ENCODE peak calls at places on chromosome 14, in six cellular contexts. O, X, I, E, A and D are unnamed samples.

GRCh38 chr14:74394549-74394948 is 31.5 kb downstream of the SYNDIG1L start:
- DNase-seq in O (no peak), X (no peak), I (no peak), E (no peak), A (no peak), D (no peak)

GRCh38 chr14:100865682-100866591 is 37.6 kb downstream of the RTL1 start:
- DNase-seq in O (peak), X (no peak), I (no peak), E (peak), A (no peak), D (no peak)

GRCh38 chr14:75340921-75341320 is 62.3 kb downstream of the FOS start:
- DNase-seq in O (peak), X (no peak), I (no peak), E (peak), A (no peak), D (no peak)

GRCh38 chr14:77707355-77707723 is 484 bp downstream of the ALKBH1 start:
- DNase-seq in O (no peak), X (peak), I (no peak), E (peak), A (peak), D (peak)

GRCh38 chr14:87131879-87132278 is 861.1 kb downstream of the GALC start:
- DNase-seq in O (no peak), X (no peak), I (no peak), E (no peak), A (no peak), D (no peak)

GRCh38 chr14:103103461-103104388 is 9.2 kb downstream of the EXOC3L4 start:
- DNase-seq in O (no peak), X (no peak), I (no peak), E (peak), A (no peak), D (no peak)

GRCh38 chr14:73913256-73913655 is 26.6 kb downstream of the ZNF410 start:
- DNase-seq in O (no peak), X (no peak), I (no peak), E (no peak), A (no peak), D (no peak)

GRCh38 chr14:98218213-98218612 is 1053.8 kb downstream of the BCL11B start:
- DNase-seq in O (no peak), X (no peak), I (no peak), E (no peak), A (no peak), D (no peak)

GRCh38 chr14:100239200-100239839 is 376 bp downstream of the YY1 start:
- DNase-seq in O (peak), X (peak), I (no peak), E (peak), A (no peak), D (no peak)

GRCh38 chr14:103460415-103460814 is 62.2 kb downstream of the CKB start:
- DNase-seq in O (no peak), X (no peak), I (no peak), E (no peak), A (no peak), D (no peak)

GRCh38 chr14:58078068-58078467 is 73.9 kb downstream of the ARMH4 start:
- DNase-seq in O (no peak), X (no peak), I (no peak), E (peak), A (no peak), D (no peak)

GRCh38 chr14:100827140-100827517 is 1.2 kb downstream of the MEG3 start:
- DNase-seq in O (no peak), X (no peak), I (no peak), E (no peak), A (no peak), D (no peak)

GRCh38 chr14:73245401-73246325 is 8.4 kb downstream of the PAPLN start:
- DNase-seq in O (peak), X (peak), I (no peak), E (peak), A (no peak), D (no peak)

GRCh38 chr14:55892906-55893305 is 225.3 kb upstream of the PELI2 start:
- DNase-seq in O (no peak), X (no peak), I (no peak), E (no peak), A (no peak), D (no peak)

GRCh38 chr14:68781161-68782021 is 11.5 kb downstream of the ZFP36L1 start:
- DNase-seq in O (peak), X (peak), I (no peak), E (peak), A (no peak), D (no peak)

GRCh38 chr14:70567791-70568190 is 32.7 kb downstream of the MED6 start:
- DNase-seq in O (no peak), X (peak), I (no peak), E (no peak), A (peak), D (no peak)

GRCh38 chr14:46197856-46198255 is 453.7 kb downstream of the RPL10L start:
- DNase-seq in O (no peak), X (no peak), I (no peak), E (no peak), A (no peak), D (no peak)

GRCh38 chr14:84442481-84442880 is 1087.5 kb upstream of the FLRT2 start:
- DNase-seq in O (no peak), X (no peak), I (no peak), E (no peak), A (no peak), D (no peak)

GRCh38 chr14:77140343-77140936 is 1.2 kb downstream of the ZDHHC22 start:
- DNase-seq in O (peak), X (no peak), I (no peak), E (no peak), A (no peak), D (no peak)

GRCh38 chr14:69713976-69714716 is 52.8 kb upstream of the SRSF5 start:
- DNase-seq in O (no peak), X (no peak), I (no peak), E (no peak), A (no peak), D (no peak)

GRCh38 chr14:39417014-39417413 is 15.2 kb downstream of the FBXO33 start:
- DNase-seq in O (no peak), X (no peak), I (no peak), E (no peak), A (no peak), D (no peak)
- TF ChIP-seq CTCF in O (no peak), X (peak), I (no peak), E (no peak), A (no peak), D (no peak)

DNA sequence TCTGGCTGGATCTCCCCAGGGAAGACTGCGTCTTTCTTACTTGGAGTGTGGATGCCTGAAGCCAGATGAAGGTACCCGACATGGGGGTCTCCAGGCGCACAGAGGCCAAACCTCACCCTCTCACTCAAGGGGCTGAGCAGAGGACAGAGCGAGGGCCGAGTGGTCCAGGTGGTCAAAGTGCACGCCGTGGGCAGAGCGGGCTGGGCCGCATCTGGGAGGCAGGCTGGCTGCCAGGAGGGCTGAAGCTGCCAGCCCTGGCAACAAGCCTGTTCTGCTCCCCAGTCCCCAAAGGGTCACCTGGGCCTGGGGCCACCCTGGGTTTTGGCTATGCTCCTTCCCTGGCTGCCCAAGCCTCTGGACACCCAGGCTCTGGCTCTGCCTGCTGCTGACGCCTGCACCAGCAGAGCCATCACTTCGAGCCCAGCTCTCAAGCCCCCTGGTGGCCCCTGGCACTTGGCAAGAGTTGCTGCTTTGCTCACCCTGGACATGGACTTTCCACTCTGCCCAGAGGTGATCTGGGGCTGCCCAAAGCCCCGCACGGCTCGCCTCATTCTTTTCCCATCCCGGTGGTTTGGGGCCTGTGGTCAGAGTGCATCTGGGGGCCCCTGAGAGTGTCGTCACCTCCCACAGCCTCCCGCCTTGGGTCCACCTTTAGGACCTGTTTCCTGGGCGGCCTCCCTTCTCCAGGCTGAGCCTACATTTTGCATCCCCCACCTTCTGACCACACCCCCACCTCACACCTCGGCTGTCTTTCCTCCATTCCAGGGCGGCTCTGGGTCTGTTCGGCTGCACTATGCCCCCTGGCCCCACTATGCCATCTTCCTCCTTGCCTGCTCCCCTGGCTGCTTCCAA is 2.8 kb downstream of the ADSS1 start:
- DNase-seq in O (no peak), X (no peak), I (no peak), E (no peak), A (peak), D (no peak)
- TF ChIP-seq CTCF in O (no peak), X (no peak), I (no peak), E (no peak), A (no peak), D (no peak)

GRCh38 chr14:64137657-64138290 is 156.4 kb downstream of the ESR2 start:
- DNase-seq in O (no peak), X (no peak), I (no peak), E (peak), A (no peak), D (no peak)
- TF ChIP-seq CTCF in O (no peak), X (no peak), I (no peak), E (peak), A (no peak), D (peak)

GRCh38 chr14:64912256-64912655 is 2.0 kb upstream of the CHURC1 start:
- DNase-seq in O (no peak), X (no peak), I (no peak), E (no peak), A (no peak), D (no peak)

GRCh38 chr14:64915797-64916196 is 1.5 kb downstream of the CHURC1 start:
- DNase-seq in O (no peak), X (no peak), I (no peak), E (no peak), A (no peak), D (no peak)

GRCh38 chr14:64910847-64911495 is 3.3 kb upstream of the CHURC1 start:
- DNase-seq in O (no peak), X (no peak), I (no peak), E (no peak), A (peak), D (no peak)

GRCh38 chr14:64915025-64915424 is 770 bp downstream of the CHURC1 start:
- DNase-seq in O (no peak), X (no peak), I (no peak), E (no peak), A (no peak), D (no peak)

DNA sequence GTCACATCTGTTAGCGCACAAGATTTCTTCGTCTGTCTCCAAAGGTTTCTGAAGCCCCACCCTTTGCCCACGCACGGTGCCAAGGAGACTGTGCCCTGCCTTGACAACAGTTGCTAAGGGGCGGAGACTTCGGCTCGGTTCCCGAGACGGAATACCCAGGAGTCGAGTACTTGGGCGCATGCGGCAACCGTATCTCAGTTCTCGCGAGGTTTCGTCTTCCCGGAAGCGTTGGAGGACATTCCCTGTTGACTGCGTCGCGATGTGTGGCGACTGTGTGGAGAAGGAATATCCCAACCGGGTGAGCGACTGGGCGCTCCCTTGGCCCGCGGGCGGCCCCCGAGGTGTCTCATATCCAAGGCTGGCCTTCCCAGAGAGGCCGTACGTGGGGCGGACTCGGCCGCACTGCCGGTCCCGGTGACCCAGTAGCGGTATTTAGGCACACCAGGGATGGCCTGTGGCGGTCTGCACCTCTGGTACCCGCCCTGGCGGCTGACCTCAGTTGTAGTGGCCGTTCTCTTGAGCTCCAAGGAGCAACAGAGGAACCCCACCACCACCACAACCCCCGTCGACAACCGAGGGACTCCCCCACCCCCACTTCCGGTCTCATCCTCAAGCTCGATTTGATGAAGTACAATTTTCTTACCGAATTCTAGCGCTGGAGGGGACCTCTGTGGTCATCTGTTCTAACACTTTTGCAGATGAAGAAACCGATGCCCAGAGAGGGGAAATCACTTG is at the start of gene CHURC1:
- DNase-seq in O (peak), X (peak), I (peak), E (peak), A (peak), D (peak)
- TF ChIP-seq CTCF in O (no peak), X (no peak), I (no peak), E (no peak), A (no peak), D (no peak)

GRCh38 chr14:22395803-22396202 is 193.2 kb downstream of the DAD1 start:
- DNase-seq in O (no peak), X (no peak), I (no peak), E (no peak), A (no peak), D (no peak)
- TF ChIP-seq CTCF in O (no peak), X (no peak), I (no peak), E (no peak), A (no peak), D (no peak)

GRCh38 chr14:35826218-35826951 is at the start of gene BRMS1L:
- DNase-seq in O (peak), X (peak), I (peak), E (peak), A (peak), D (peak)
- TF ChIP-seq CTCF in O (no peak), X (no peak), I (no peak), E (no peak), A (no peak), D (no peak)

GRCh38 chr14:33432407-33433023 is 493.8 kb downstream of the NPAS3 start:
- DNase-seq in O (no peak), X (peak), I (no peak), E (peak), A (peak), D (no peak)
- TF ChIP-seq CTCF in O (no peak), X (no peak), I (peak), E (peak), A (peak), D (peak)

GRCh38 chr14:60655114-60655897 is 6.0 kb upstream of the SIX1 start:
- DNase-seq in O (no peak), X (no peak), I (no peak), E (no peak), A (no peak), D (no peak)

GRCh38 chr14:60658116-60658515 is 8.8 kb upstream of the SIX1 start:
- DNase-seq in O (no peak), X (no peak), I (no peak), E (no peak), A (no peak), D (no peak)

GRCh38 chr14:60657609-60657983 is 8.3 kb upstream of the SIX1 start:
- DNase-seq in O (no peak), X (no peak), I (no peak), E (no peak), A (peak), D (no peak)

GRCh38 chr14:60655898-60656754 is 6.8 kb upstream of the SIX1 start:
- DNase-seq in O (no peak), X (no peak), I (no peak), E (no peak), A (peak), D (no peak)

DNA sequence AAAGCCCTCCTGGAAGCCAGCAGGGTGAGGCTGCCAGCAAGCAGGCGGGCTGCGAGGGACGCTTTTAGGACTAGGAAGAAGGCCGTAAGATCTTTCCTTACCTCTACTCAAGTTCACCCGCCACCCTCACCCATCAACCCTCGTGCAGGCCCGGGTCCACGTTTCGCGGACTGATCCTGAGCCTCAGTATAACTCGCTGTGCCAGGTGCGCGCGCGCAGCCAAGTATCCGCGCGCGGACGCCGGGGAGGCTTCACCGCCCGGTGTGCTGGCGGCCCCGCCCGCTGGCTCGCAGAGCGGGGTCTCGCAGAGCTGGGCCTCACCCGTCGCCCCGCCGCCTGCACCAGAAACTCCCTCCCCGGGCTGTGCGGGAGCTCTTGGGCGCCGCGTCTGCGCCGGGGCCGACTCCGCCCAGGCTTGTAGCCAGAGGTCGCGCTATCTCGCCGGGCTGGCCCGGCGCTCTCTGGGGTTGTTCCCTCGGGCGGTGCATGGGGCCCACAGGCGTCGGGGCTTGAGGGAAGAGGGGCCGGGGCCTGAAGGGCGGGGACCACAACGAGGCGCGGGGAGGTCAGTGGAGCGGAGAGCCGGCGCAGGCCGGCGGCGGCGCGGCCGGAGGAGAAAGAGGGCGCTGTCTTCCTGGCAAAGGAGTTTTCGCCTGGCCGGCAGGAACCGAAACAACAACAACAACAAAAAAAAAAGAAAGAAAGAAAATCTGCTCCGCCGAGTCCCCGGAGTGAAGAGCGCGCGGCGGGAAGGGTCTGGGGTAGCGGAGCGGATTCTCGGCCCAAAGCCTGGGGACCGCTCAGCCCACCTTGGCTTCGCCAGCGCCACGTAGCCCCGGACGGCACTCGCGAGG is 7.7 kb upstream of the SIX1 start:
- DNase-seq in O (peak), X (no peak), I (peak), E (peak), A (peak), D (peak)
- TF ChIP-seq CTCF in O (no peak), X (no peak), I (no peak), E (peak), A (no peak), D (peak)